ENCODE peak calls at places on chromosome 20, in five cellular contexts. J is left kidney; Q is stimulated activated CD8-positive, alpha-beta memory T cell treated with anti-CD3 and anti-CD28 coated beads, Interleukin-15, amount 100 ng/mL, for 24 hours; L is CD8-positive, alpha-beta memory T cell; C is nephron progenitor cell. Y is an unnamed sample.

GRCh38 chr20:54351371-54352136 is 123.8 kb upstream of the DOK5 start:
- DNase-seq in J (no peak), C (no peak), Q (no peak), L (no peak), Y (no peak)

GRCh38 chr20:23163562-23163961 is 77.4 kb upstream of the CD93 start:
- DNase-seq in C (no peak), J (no peak), Q (no peak), L (no peak), Y (no peak)

GRCh38 chr20:63328026-63328700 is 33.0 kb downstream of the CHRNA4 start:
- DNase-seq in J (no peak), L (no peak), Q (no peak), C (no peak), Y (no peak)

GRCh38 chr20:63980317-63980805 is 571 bp upstream of the PRPF6 start:
- DNase-seq in L (peak), Q (no peak), C (no peak), J (no peak), Y (no peak)

GRCh38 chr20:32535316-32535952 is 49.7 kb downstream of the NOL4L start:
- DNase-seq in L (peak), J (no peak), C (no peak), Q (no peak), Y (no peak)

GRCh38 chr20:4012631-4013030 is 2.7 kb downstream of the RNF24 start:
- DNase-seq in L (no peak), C (no peak), J (no peak), Q (no peak), Y (no peak)

GRCh38 chr20:40717343-40717865 is 28.4 kb upstream of the MAFB start:
- DNase-seq in C (no peak), L (no peak), Q (no peak), J (no peak), Y (no peak)

GRCh38 chr20:57993738-57994431 is 234.6 kb downstream of the ANKRD60 start:
- DNase-seq in J (peak), C (no peak), L (no peak), Q (no peak), Y (no peak)

GRCh38 chr20:46348231-46348803 is 40.0 kb upstream of the CDH22 start:
- DNase-seq in L (no peak), J (peak), Q (no peak), C (peak), Y (peak)

GRCh38 chr20:1800777-1801176 is 94.4 kb upstream of the SIRPA start:
- DNase-seq in J (peak), C (no peak), L (no peak), Q (no peak), Y (no peak)

GRCh38 chr20:51456511-51457280 is 85.8 kb downstream of the NFATC2 start:
- DNase-seq in L (no peak), Q (no peak), C (peak), J (peak), Y (no peak)

GRCh38 chr20:59526242-59527225 is 77.8 kb upstream of the PHACTR3 start:
- DNase-seq in J (peak), C (no peak), Q (no peak), L (no peak), Y (no peak)

GRCh38 chr20:57048027-57048869 is 218.2 kb downstream of the BMP7 start:
- DNase-seq in J (peak), L (no peak), C (peak), Q (no peak), Y (peak)

GRCh38 chr20:39553120-39553519 is 591.0 kb downstream of the DHX35 start:
- DNase-seq in C (no peak), J (no peak), Q (no peak), L (no peak), Y (no peak)

GRCh38 chr20:37534401-37535157 is 6.9 kb upstream of the BLCAP start:
- DNase-seq in Q (no peak), C (peak), L (peak), J (peak), Y (peak)

GRCh38 chr20:47019106-47019824 is 124.6 kb downstream of the EYA2 start:
- DNase-seq in C (no peak), L (no peak), J (peak), Q (no peak), Y (no peak)